ENCODE peak calls at places on chromosomes 3 and 15, in eight cellular contexts. N is transverse colon, P is sigmoid colon, B is upper lobe of left lung, H is ovary, X is K562, Y is suprapubic skin, Z is HepG2. S is an unnamed sample.

GRCh38 chr3:23623841-23624240 is 181.9 kb upstream of the UBE2E1 start:
- DNase-seq in N (no peak), P (no peak), B (no peak), H (no peak), X (no peak), Y (no peak), Z (no peak), S (no peak)

GRCh38 chr3:58116161-58116955 is 94.4 kb downstream of the DNASE1L3 start:
- DNase-seq in N (no peak), P (no peak), B (no peak), H (no peak), X (no peak), Y (no peak), Z (no peak), S (no peak)

GRCh38 chr3:65146149-65146548 is 458.3 kb upstream of the ADAMTS9 start:
- DNase-seq in N (no peak), P (no peak), B (no peak), H (no peak), X (no peak), Y (no peak), Z (no peak), S (no peak)

GRCh38 chr15:89725064-89725463 is 26.0 kb downstream of the MESP1 start:
- DNase-seq in N (no peak), P (no peak), B (no peak), H (no peak), X (no peak), Y (no peak), Z (no peak), S (no peak)

GRCh38 chr3:171225698-171226097 is 199.2 kb upstream of the SLC2A2 start:
- DNase-seq in N (no peak), P (no peak), B (no peak), H (no peak), X (no peak), Y (no peak), Z (no peak), S (no peak)

GRCh38 chr15:66070220-66070934 is 183.2 kb downstream of the MEGF11 start:
- DNase-seq in N (no peak), P (peak; percentile 12), B (no peak), H (no peak), X (no peak), Y (no peak), Z (no peak), S (no peak)

GRCh38 chr15:67504796-67505195 is 16.1 kb upstream of the C15orf61 start:
- DNase-seq in N (no peak), P (no peak), B (no peak), H (no peak), X (no peak), Y (no peak), Z (no peak), S (no peak)

GRCh38 chr15:36109943-36110658 is 469.3 kb upstream of the CDIN1 start:
- DNase-seq in N (no peak), P (no peak), B (no peak), H (peak; percentile 14), X (no peak), Y (no peak), Z (no peak), S (no peak)

GRCh38 chr15:51277085-51277484 is 61.3 kb downstream of the CYP19A1 start:
- DNase-seq in N (no peak), P (no peak), B (no peak), H (no peak), X (no peak), Y (no peak), Z (no peak), S (no peak)

GRCh38 chr3:64163755-64164148 is 61.5 kb downstream of the PRICKLE2 start:
- DNase-seq in N (no peak), P (no peak), B (peak; percentile 17), H (no peak), X (no peak), Y (no peak), Z (peak; percentile 20), S (no peak)

GRCh38 chr3:172447611-172448579 is at the start of gene GHSR:
- DNase-seq in N (no peak), P (no peak), B (peak; percentile 66), H (no peak), X (no peak), Y (no peak), Z (no peak), S (no peak)
- H3K27me3 ChIP-seq in N (peaks cover 77% of the 10 kb centered on the region), P (peaks cover 24% of the 10 kb centered on the region), B (no peaks in the 10 kb centered on the region), H (no peaks in the 10 kb centered on the region), X (peaks cover 20% of the 10 kb centered on the region), Y (peaks cover 62% of the 10 kb centered on the region), Z (peaks cover 3% of the 10 kb centered on the region), S (peaks cover 13% of the 10 kb centered on the region)

DNA sequence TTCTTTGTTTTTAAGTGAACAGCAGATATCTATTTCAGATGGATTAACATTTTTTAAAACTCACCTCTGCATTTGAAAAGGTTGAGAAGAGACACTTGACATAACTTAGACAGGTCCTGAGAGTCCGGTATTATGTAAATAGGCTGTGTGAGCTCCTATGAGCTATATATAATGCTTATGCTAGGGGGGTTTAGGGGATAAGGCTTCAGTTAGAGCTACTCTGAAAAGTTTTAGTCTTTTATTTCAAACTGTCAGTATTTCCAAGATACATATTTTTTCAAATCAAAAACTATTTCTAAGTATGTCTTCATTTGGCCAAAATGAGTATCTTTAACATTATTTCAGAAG is 16.9 kb downstream of the SHC4 start:
- DNase-seq in N (no peak), P (no peak), B (no peak), H (no peak), X (no peak), Y (no peak), Z (no peak), S (no peak)
- TF ChIP-seq EP300 in N (no peak), P (no peak), B (no peak), H (no peak), X (no peak), Y (no peak), Z (no peak), S (no peak)

GRCh38 chr3:112128843-112129727 is 4.0 kb downstream of the GCSAM start:
- DNase-seq in N (no peak), P (no peak), B (no peak), H (no peak), X (no peak), Y (no peak), Z (no peak), S (no peak)
- H3K27ac ChIP-seq in N (no peak overlapping the region), P (no peak overlapping the region), B (no peak overlapping the region), H (no peak overlapping the region), X (no peak overlapping the region), Y (no peak overlapping the region), Z (no peak overlapping the region), S (no peak overlapping the region)

DNA sequence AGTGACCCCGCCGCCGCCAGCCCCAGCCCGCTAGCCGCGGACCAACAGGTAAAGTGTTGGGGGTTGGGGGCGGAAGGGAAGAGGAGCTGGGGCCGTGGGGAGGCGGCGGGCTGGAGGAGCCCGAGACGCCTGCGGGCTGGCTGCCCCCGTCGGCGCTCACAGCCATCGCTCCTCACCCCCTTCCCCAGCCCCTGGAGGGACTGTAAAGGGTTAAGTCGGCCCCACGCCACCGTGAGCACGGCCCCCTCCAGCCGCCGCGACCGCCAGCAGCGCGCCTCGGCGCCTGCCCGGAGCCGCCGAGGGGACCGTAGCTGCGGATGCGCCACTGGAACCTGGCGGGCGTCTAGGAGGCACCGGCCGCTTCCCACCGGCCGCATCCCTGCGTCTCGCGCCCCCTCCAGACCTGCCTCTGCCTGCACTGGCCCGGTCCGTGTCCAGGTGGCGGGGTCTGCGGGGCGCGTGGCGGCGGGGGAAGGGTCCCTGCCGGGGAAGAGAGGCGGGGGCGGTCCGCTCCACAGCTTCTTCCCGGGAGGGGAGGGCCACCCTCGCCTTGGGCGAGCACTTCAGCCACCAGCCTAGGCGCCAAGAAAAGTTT is 522 bp downstream of the MED12L start:
- DNase-seq in N (peak; percentile 10), P (no peak), B (peak; percentile 87), H (peak; percentile 41), X (no peak), Y (no peak), Z (no peak), S (no peak)
- H3K27me3 ChIP-seq in N (peaks cover 66% of the 10 kb centered on the region), P (no peaks in the 10 kb centered on the region), B (peaks cover 2% of the 10 kb centered on the region), H (no peaks in the 10 kb centered on the region), X (peaks cover 7% of the 10 kb centered on the region), Y (peaks cover 49% of the 10 kb centered on the region), Z (peaks cover 9% of the 10 kb centered on the region), S (peaks cover 20% of the 10 kb centered on the region)

GRCh38 chr3:42980209-42980608 is 1.1 kb downstream of the GASK1A start:
- DNase-seq in N (no peak), P (no peak), B (peak; percentile 47), H (peak; percentile 42), X (no peak), Y (no peak), Z (no peak), S (no peak)

GRCh38 chr3:42975955-42976354 is 3.2 kb upstream of the GASK1A start:
- DNase-seq in N (no peak), P (no peak), B (no peak), H (no peak), X (no peak), Y (no peak), Z (no peak), S (no peak)

GRCh38 chr3:42980909-42981308 is 1.8 kb downstream of the GASK1A start:
- DNase-seq in N (no peak), P (no peak), B (no peak), H (no peak), X (no peak), Y (no peak), Z (no peak), S (no peak)

GRCh38 chr3:42982645-42983412 is 3.7 kb downstream of the GASK1A start:
- DNase-seq in N (no peak), P (no peak), B (no peak), H (no peak), X (no peak), Y (no peak), Z (no peak), S (no peak)

DNA sequence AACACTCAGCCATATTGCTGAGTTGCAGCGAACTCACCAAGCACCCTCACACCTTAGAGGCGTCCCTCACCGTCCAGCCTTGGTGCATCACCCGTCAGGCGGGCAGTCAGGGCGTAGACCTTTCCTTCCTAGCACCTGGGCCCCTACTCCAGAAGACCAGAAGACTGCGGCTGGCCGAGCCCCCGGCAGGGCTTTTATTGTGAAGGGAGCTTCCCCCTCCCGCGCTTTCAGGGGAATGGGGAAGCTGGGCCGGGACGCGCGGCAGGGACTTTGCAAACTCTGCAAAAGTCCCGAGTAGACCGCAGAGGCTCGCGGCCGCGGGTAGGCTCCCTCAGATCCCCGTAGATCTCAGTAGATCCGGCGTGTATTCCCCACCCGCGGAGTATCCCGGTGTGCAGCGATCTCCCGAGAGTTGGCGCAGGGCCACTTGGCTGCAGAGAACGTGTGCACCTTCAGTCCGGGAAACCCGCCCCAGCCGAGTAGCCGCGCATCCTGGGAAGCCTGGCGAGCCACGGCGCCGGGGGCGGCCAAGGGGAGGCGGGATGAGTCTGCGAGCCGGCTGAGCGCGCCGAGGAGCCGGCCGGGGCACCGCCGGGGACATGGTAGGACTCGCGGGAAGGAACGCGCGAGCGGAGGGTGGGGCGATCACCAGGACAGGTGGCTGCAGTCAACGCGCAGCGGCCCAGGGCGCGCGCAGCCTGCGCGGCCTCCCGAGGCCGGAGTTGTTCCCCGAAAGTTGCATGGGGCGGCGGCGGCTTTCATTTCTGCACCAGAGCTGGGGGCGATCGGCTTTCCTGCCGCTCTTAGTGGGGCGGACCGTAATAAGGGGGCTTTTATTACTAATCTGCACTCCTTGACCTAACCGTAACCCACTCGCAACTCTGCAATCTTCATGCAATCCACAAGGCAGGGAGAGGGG is at the start of gene GASK1A:
- DNase-seq in N (peak; percentile 37), P (peak; percentile 85), B (peak; percentile 90), H (peak; percentile 75), X (no peak), Y (peak; percentile 87), Z (no peak), S (peak; percentile 33)
- TF ChIP-seq EP300 in N (no peak), P (no peak), B (no peak), H (no peak), X (no peak), Y (no peak), Z (no peak), S (no peak)